ENCODE peak calls at places on chromosomes 13 and 19, in five cellular contexts. D is cardiac fibroblast; I is GM12865; Y is CD8-positive, alpha-beta T cell; O is tibial artery. V is an unnamed sample.

GRCh38 chr13:79741006-79741405 is 260.1 kb downstream of the NDFIP2 start:
- DNase-seq in D (peak), I (no peak), Y (no peak), O (no peak), V (no peak)

GRCh38 chr19:38263696-38264485 is 482 bp upstream of the SPINT2 start:
- DNase-seq in D (peak), I (peak), Y (peak), O (no peak), V (peak)

GRCh38 chr19:40933025-40933424 is 51.0 kb upstream of the CYP2A7 start:
- DNase-seq in D (no peak), I (no peak), Y (no peak), O (no peak), V (no peak)

GRCh38 chr13:86002921-86003488 is 203.8 kb upstream of the SLITRK6 start:
- DNase-seq in D (no peak), I (no peak), Y (no peak), O (no peak), V (no peak)

GRCh38 chr19:50514346-50515167 is 844 bp upstream of the ASPDH start:
- DNase-seq in D (no peak), I (no peak), Y (no peak), O (no peak), V (no peak)

GRCh38 chr13:52405369-52405766 is 604 bp downstream of the THSD1 start:
- DNase-seq in D (no peak), I (no peak), Y (no peak), O (no peak), V (no peak)

GRCh38 chr13:97020689-97021240 is 26.5 kb upstream of the OXGR1 start:
- DNase-seq in D (no peak), I (no peak), Y (no peak), O (no peak), V (no peak)

GRCh38 chr19:11421607-11422098 is 2.5 kb upstream of the RGL3 start:
- DNase-seq in D (peak), I (peak), Y (peak), O (peak), V (no peak)

GRCh38 chr19:32404213-32404938 is 1.2 kb upstream of the DPY19L3 start:
- DNase-seq in D (no peak), I (peak), Y (no peak), O (no peak), V (no peak)

GRCh38 chr19:17985037-17985818 is 18.3 kb downstream of the KCNN1 start:
- DNase-seq in D (no peak), I (no peak), Y (no peak), O (no peak), V (no peak)

GRCh38 chr13:31756346-31756745 is 17.0 kb downstream of the RXFP2 start:
- DNase-seq in D (peak), I (no peak), Y (no peak), O (peak), V (no peak)

GRCh38 chr19:33640773-33641172 is 19.0 kb downstream of the CHST8 start:
- DNase-seq in D (no peak), I (no peak), Y (no peak), O (no peak), V (no peak)

GRCh38 chr19:49861127-49861526 is 6.2 kb downstream of the PNKP start:
- DNase-seq in D (peak), I (peak), Y (no peak), O (no peak), V (no peak)

GRCh38 chr19:10010247-10010691 is at the start of gene COL5A3:
- DNase-seq in D (peak), I (no peak), Y (no peak), O (peak), V (no peak)

GRCh38 chr13:113148407-113148806 is 10.0 kb upstream of the PROZ start:
- DNase-seq in D (no peak), I (no peak), Y (no peak), O (no peak), V (no peak)

GRCh38 chr19:12331211-12331941 is 2.1 kb downstream of the ZNF563 start:
- DNase-seq in D (no peak), I (peak), Y (no peak), O (no peak), V (no peak)

DNA sequence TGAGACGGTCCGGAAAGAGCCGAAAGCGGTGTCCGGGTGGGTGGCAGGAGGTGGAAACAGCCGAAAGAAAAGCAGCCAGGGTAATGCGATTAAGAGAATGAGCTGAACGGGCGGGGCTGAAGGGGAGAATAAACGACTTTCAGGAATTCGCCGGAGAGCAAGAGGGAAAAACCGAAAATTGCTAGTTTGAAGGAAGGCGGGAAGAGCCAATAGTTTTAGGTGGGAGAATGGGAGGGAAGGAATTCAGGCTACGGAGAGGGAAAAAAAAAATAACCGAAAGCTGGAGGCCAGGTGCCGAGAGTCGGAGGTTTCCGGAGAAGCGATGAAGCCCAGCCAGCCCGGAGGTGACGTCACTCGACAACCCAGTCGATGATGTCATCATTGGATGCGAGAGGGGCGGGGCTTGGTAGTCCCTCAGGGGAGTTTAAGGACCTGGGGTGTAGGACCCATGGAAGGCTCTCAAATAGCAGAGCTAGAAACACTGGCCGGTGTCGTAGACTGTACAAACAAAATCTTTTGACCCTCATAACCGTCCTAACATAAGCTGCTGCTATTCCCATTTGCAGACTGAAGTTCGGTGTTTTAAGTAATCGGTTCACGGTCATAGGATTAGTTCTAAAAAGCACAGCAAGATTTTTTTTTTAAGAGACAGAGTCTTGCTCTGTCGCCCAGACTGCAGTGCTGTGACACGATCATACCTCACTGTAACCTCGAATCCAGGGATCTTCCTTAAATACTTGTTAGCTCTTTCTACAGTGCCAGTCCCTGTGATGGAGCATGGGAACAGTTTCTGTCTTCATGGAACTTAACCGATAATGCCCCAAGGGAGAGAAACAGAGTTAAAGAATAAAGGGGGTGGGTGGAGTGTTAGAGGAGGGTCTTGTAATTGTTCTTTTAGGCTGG is at the start of gene ZC3H4:
- DNase-seq in D (peak), I (peak), Y (peak), O (peak), V (peak)
- TF ChIP-seq CTCF in D (no peak), I (no peak), Y (no peak), O (no peak), V (no peak)

GRCh38 chr19:45769054-45769782 is at the start of gene SIX5:
- DNase-seq in D (peak), I (peak), Y (peak), O (peak), V (peak)

GRCh38 chr19:45769821-45770191 is 754 bp upstream of the SIX5 start:
- DNase-seq in D (no peak), I (peak), Y (no peak), O (peak), V (no peak)

GRCh38 chr19:45767881-45768643 is 990 bp downstream of the SIX5 start:
- DNase-seq in D (peak), I (peak), Y (no peak), O (peak), V (peak)

GRCh38 chr19:45767410-45767880 is 1.6 kb downstream of the SIX5 start:
- DNase-seq in D (peak), I (no peak), Y (no peak), O (peak), V (peak)

DNA sequence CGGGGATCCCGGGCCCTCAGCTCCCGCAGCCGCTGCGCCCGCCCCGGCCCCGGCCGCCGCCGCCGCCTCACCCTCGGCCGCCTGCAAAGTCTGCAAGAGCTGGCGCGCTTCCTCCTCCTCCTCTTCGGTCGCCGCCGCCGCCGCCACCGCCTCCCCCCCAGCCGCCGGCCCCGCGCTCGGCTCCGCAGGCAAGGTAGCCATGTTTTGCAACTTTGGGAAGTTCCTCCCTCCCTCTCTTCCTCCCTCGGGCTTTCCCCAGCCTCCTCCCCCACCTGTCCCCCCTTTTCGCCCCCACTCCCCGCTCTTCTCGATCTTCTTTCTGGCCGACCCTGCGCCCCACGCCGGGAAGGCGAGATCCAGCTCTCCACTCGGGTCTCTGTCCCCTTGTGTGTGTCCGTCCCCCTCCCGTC is 403 bp downstream of the SIX5 start:
- DNase-seq in D (peak), I (peak), Y (peak), O (no peak), V (no peak)
- TF ChIP-seq CTCF in D (no peak), I (no peak), Y (no peak), O (no peak), V (no peak)

GRCh38 chr19:51600940-51601575 is 29.1 kb downstream of the SIGLEC5 start:
- DNase-seq in D (no peak), I (peak), Y (no peak), O (no peak), V (no peak)
- TF ChIP-seq CTCF in D (no peak), I (peak), Y (no peak), O (no peak), V (no peak)

GRCh38 chr19:1648926-1649541 is 3.4 kb downstream of the TCF3 start:
- DNase-seq in D (no peak), I (peak), Y (no peak), O (no peak), V (no peak)
- TF ChIP-seq CTCF in D (no peak), I (peak), Y (no peak), O (no peak), V (no peak)

DNA sequence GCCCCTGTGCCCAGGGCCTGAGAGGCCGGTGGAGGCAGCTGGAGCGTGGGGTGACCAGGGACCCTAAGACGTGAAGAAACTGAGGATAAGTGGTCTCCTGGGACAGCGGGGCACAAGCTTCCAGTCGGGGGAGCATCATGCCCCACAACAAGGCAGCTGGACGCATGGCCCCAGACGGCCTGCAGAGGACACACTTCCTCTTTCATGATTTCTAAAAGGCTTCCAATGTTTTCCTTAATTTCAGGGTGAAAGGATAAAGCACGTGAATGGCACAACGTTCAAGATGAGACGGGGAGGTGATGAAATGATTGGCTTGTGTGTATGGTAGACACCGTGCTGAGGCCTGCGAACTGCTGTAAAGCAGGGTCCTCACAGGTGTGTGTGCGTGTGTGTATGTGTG is 20.2 kb upstream of the MYDGF start:
- DNase-seq in D (no peak), I (no peak), Y (no peak), O (no peak), V (no peak)
- TF ChIP-seq CTCF in D (no peak), I (no peak), Y (no peak), O (no peak), V (no peak)

GRCh38 chr19:5086725-5087439 is 118.0 kb downstream of the KDM4B start:
- DNase-seq in D (no peak), I (no peak), Y (no peak), O (no peak), V (no peak)
- TF ChIP-seq CTCF in D (no peak), I (no peak), Y (no peak), O (no peak), V (no peak)

GRCh38 chr19:43506629-43507028 is 2.1 kb upstream of the PHLDB3 start:
- DNase-seq in D (no peak), I (no peak), Y (no peak), O (no peak), V (no peak)

GRCh38 chr19:43507880-43508279 is 3.3 kb upstream of the PHLDB3 start:
- DNase-seq in D (no peak), I (no peak), Y (no peak), O (no peak), V (no peak)

GRCh38 chr19:43505941-43506340 is 1.4 kb upstream of the PHLDB3 start:
- DNase-seq in D (no peak), I (no peak), Y (no peak), O (no peak), V (no peak)

GRCh38 chr19:43510713-43511112 is 6.2 kb upstream of the PHLDB3 start:
- DNase-seq in D (no peak), I (no peak), Y (no peak), O (no peak), V (no peak)

DNA sequence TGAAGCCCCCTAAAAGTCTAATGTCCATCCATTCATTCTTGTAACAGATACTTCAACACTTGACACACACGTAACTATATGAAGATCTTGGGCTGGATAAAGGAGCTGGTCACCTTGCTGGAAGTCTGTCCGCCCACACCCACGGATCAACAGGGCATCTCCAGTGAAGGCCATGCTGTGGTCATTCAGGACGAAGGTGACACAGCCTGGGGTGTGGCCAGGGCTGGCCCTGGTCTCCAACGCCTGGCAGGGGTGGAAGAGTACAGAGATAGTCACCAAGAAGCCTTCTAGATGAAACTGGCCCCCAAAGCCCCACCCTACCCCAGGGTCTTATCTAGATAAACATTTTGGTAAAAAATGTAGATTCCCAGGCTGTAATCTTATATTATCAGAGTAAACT is 6.8 kb upstream of the PHLDB3 start:
- DNase-seq in D (no peak), I (no peak), Y (no peak), O (no peak), V (no peak)
- TF ChIP-seq CTCF in D (no peak), I (no peak), Y (no peak), O (no peak), V (no peak)

V was measured in mesothelial cell of epicardium.